ENCODE peak calls at places on chromosomes 2 and 18, in seven cellular contexts. D is iris pigment epithelial cell; R is Karpas-422; U is esophagus squamous epithelium; X is heart right ventricle; S is activated effector memory CD4-positive, alpha-beta T cell treated with anti-CD3 and anti-CD28 coated beads, Interleukin-2, amount 50 U/mL, for 16 hours; W is mucosa of gallbladder. F is an unnamed sample.

GRCh38 chr2:239274391-239275001 is 126.3 kb downstream of the HDAC4 start:
- DNase-seq in X (no peak), R (no peak), U (no peak), D (peak), S (no peak), W (no peak), F (peak)

GRCh38 chr18:48170651-48171050 is 238.5 kb downstream of the ZBTB7C start:
- DNase-seq in U (no peak), X (no peak), W (no peak), S (no peak), R (no peak), D (no peak), F (no peak)

GRCh38 chr2:120110507-120110906 is 97.6 kb downstream of the EPB41L5 start:
- DNase-seq in R (no peak), S (no peak), X (no peak), D (peak), W (no peak), U (no peak), F (no peak)

GRCh38 chr2:8388779-8389178 is 293.1 kb upstream of the ID2 start:
- DNase-seq in S (no peak), X (no peak), W (no peak), D (no peak), R (no peak), U (no peak), F (no peak)

GRCh38 chr18:63412949-63413348 is 9.3 kb downstream of the VPS4B start:
- DNase-seq in R (no peak), U (no peak), S (no peak), X (no peak), W (no peak), D (no peak), F (no peak)

GRCh38 chr2:108820439-108820838 is 33.9 kb downstream of the CCDC138 start:
- DNase-seq in W (no peak), R (no peak), S (no peak), X (no peak), D (no peak), U (no peak), F (no peak)

GRCh38 chr2:73291461-73292315 is 1.7 kb downstream of the EGR4 start:
- DNase-seq in W (no peak), D (no peak), R (no peak), S (no peak), X (no peak), U (no peak), F (no peak)

GRCh38 chr2:10048501-10049171 is 5.3 kb downstream of the KLF11 start:
- DNase-seq in U (no peak), R (peak), S (no peak), W (no peak), D (peak), X (no peak), F (no peak)

GRCh38 chr18:79397830-79398761 is 2.4 kb downstream of the NFATC1 start:
- DNase-seq in R (no peak), W (no peak), D (no peak), X (no peak), S (peak), U (no peak), F (no peak)

GRCh38 chr18:48616484-48617255 is 77.8 kb downstream of the CTIF start:
- DNase-seq in X (no peak), S (no peak), U (no peak), W (no peak), R (no peak), D (no peak), F (no peak)

GRCh38 chr2:20538308-20539132 is 91.6 kb downstream of the RHOB start:
- DNase-seq in S (no peak), R (peak), D (no peak), W (no peak), U (no peak), X (no peak), F (no peak)

GRCh38 chr2:54724560-54725342 is 1.3 kb downstream of the EML6 start:
- DNase-seq in X (no peak), R (peak), W (no peak), D (no peak), S (peak), U (no peak), F (peak)

GRCh38 chr18:74190086-74190485 is 41.8 kb downstream of the TIMM21 start:
- DNase-seq in D (peak), S (no peak), X (no peak), R (no peak), W (no peak), U (no peak), F (no peak)

GRCh38 chr2:173062806-173063205 is 12.8 kb upstream of the MAP3K20 start:
- DNase-seq in X (no peak), D (peak), S (no peak), W (no peak), U (no peak), R (no peak), F (no peak)

GRCh38 chr18:76943542-76944339 is 121.4 kb downstream of the ZNF236 start:
- DNase-seq in W (no peak), X (no peak), D (peak), S (no peak), U (no peak), R (no peak), F (no peak)

GRCh38 chr2:219707496-219708285 is 80.3 kb downstream of the SLC4A3 start:
- DNase-seq in W (no peak), X (no peak), U (no peak), D (peak), R (no peak), S (no peak), F (no peak)

GRCh38 chr2:176079851-176080539 is 3.8 kb downstream of the EVX2 start:
- DNase-seq in D (peak), W (no peak), X (no peak), S (peak), R (no peak), U (no peak), F (no peak)

GRCh38 chr18:62781893-62782292 is 66.6 kb downstream of the PHLPP1 start:
- DNase-seq in R (no peak), X (no peak), W (no peak), D (peak), U (no peak), S (no peak), F (no peak)

GRCh38 chr2:133377021-133377481 is 191.2 kb downstream of the NCKAP5 start:
- DNase-seq in R (no peak), S (no peak), D (peak), X (no peak), W (no peak), U (no peak), F (no peak)

GRCh38 chr18:34892379-34892778 is 148.8 kb upstream of the MAPRE2 start:
- DNase-seq in R (no peak), W (no peak), U (no peak), X (no peak), S (no peak), D (no peak), F (no peak)

GRCh38 chr2:21256006-21256405 is 132.2 kb downstream of the TDRD15 start:
- DNase-seq in X (peak), U (peak), W (peak), R (no peak), D (peak), S (no peak), F (peak)

GRCh38 chr2:105919191-105919811 is 174.6 kb downstream of the NCK2 start:
- DNase-seq in S (no peak), R (no peak), U (no peak), D (no peak), X (peak), W (peak), F (peak)

GRCh38 chr2:152062130-152063091 is 36.4 kb downstream of the CACNB4 start:
- DNase-seq in D (peak), X (peak), U (no peak), W (no peak), S (no peak), R (no peak), F (no peak)